ENCODE peak calls at places on chromosomes 4 and X, in nine cellular contexts. One of them, this sample, is unnamed.
A peak's percentile ranks its signal among the peaks of the same experiment; 100 is the strongest.

GRCh38 chrX:12115377-12115776 is 22.9 kb upstream of the FRMPD4 start:
- DNase-seq in naive thymus-derived CD8-positive, alpha-beta T cell: no peak
- DNase-seq in LHCN-M2: no peak
- DNase-seq in stimulated activated CD4-positive, alpha-beta T cell treated with anti-CD3 and anti-CD28 coated beads, Interleukin-2, amount 100 ng/mL, for 48 hours: no peak
- DNase-seq in RWPE1: no peak
- DNase-seq in PC-3: peak; percentile 34
- DNase-seq in left cardiac atrium: no peak
- DNase-seq in GM12864: no peak
- DNase-seq in AG10803: no peak
- DNase-seq in this sample: no peak

GRCh38 chr4:151730003-151730559 is 30.7 kb downstream of the GATB start:
- DNase-seq in PC-3: peak; percentile 7
- DNase-seq in stimulated activated CD4-positive, alpha-beta T cell treated with anti-CD3 and anti-CD28 coated beads, Interleukin-2, amount 100 ng/mL, for 48 hours: no peak
- DNase-seq in RWPE1: peak; percentile 67
- DNase-seq in left cardiac atrium: no peak
- DNase-seq in naive thymus-derived CD8-positive, alpha-beta T cell: no peak
- DNase-seq in GM12864: no peak
- DNase-seq in LHCN-M2: peak; percentile 35
- DNase-seq in AG10803: peak; percentile 10
- DNase-seq in this sample: no peak

GRCh38 chr4:150572704-150573504 is 9.0 kb upstream of the MAB21L2 start:
- DNase-seq in PC-3: no peak
- DNase-seq in GM12864: no peak
- DNase-seq in RWPE1: no peak
- DNase-seq in LHCN-M2: no peak
- DNase-seq in AG10803: no peak
- DNase-seq in naive thymus-derived CD8-positive, alpha-beta T cell: no peak
- DNase-seq in left cardiac atrium: no peak
- DNase-seq in stimulated activated CD4-positive, alpha-beta T cell treated with anti-CD3 and anti-CD28 coated beads, Interleukin-2, amount 100 ng/mL, for 48 hours: no peak
- DNase-seq in this sample: no peak

GRCh38 chrX:133980832-133981588 is 4.4 kb downstream of the GPC3 start:
- DNase-seq in GM12864: no peak
- DNase-seq in left cardiac atrium: no peak
- DNase-seq in stimulated activated CD4-positive, alpha-beta T cell treated with anti-CD3 and anti-CD28 coated beads, Interleukin-2, amount 100 ng/mL, for 48 hours: no peak
- DNase-seq in naive thymus-derived CD8-positive, alpha-beta T cell: no peak
- DNase-seq in AG10803: no peak
- DNase-seq in PC-3: no peak
- DNase-seq in LHCN-M2: no peak
- DNase-seq in RWPE1: no peak
- DNase-seq in this sample: no peak

GRCh38 chrX:103538728-103539127 is 19.4 kb upstream of the RAB40A start:
- DNase-seq in left cardiac atrium: no peak
- DNase-seq in RWPE1: peak; percentile 24
- DNase-seq in naive thymus-derived CD8-positive, alpha-beta T cell: no peak
- DNase-seq in PC-3: peak; percentile 62
- DNase-seq in LHCN-M2: peak; percentile 56
- DNase-seq in GM12864: no peak
- DNase-seq in AG10803: no peak
- DNase-seq in stimulated activated CD4-positive, alpha-beta T cell treated with anti-CD3 and anti-CD28 coated beads, Interleukin-2, amount 100 ng/mL, for 48 hours: no peak
- DNase-seq in this sample: no peak

GRCh38 chrX:19342331-19342906 is 1.3 kb upstream of the PDHA1 start:
- DNase-seq in stimulated activated CD4-positive, alpha-beta T cell treated with anti-CD3 and anti-CD28 coated beads, Interleukin-2, amount 100 ng/mL, for 48 hours: no peak
- DNase-seq in naive thymus-derived CD8-positive, alpha-beta T cell: no peak
- DNase-seq in PC-3: peak; percentile 7
- DNase-seq in RWPE1: no peak
- DNase-seq in AG10803: no peak
- DNase-seq in left cardiac atrium: no peak
- DNase-seq in LHCN-M2: peak; percentile 28
- DNase-seq in GM12864: no peak
- DNase-seq in this sample: no peak

GRCh38 chr4:175419120-175419774 is 392.8 kb downstream of the GPM6A start:
- DNase-seq in PC-3: peak; percentile 90
- DNase-seq in LHCN-M2: peak; percentile 94
- DNase-seq in naive thymus-derived CD8-positive, alpha-beta T cell: no peak
- DNase-seq in stimulated activated CD4-positive, alpha-beta T cell treated with anti-CD3 and anti-CD28 coated beads, Interleukin-2, amount 100 ng/mL, for 48 hours: no peak
- DNase-seq in left cardiac atrium: no peak
- DNase-seq in AG10803: peak; percentile 98
- DNase-seq in RWPE1: peak; percentile 46
- DNase-seq in GM12864: no peak
- DNase-seq in this sample: no peak

GRCh38 chr4:90152024-90152423 is 24.8 kb downstream of the CCSER1 start:
- DNase-seq in naive thymus-derived CD8-positive, alpha-beta T cell: no peak
- DNase-seq in LHCN-M2: no peak
- DNase-seq in GM12864: no peak
- DNase-seq in stimulated activated CD4-positive, alpha-beta T cell treated with anti-CD3 and anti-CD28 coated beads, Interleukin-2, amount 100 ng/mL, for 48 hours: no peak
- DNase-seq in PC-3: no peak
- DNase-seq in RWPE1: no peak
- DNase-seq in AG10803: no peak
- DNase-seq in left cardiac atrium: no peak
- DNase-seq in this sample: no peak

GRCh38 chrX:11187001-11187400 is 75.9 kb downstream of the HCCS start:
- DNase-seq in LHCN-M2: no peak
- DNase-seq in left cardiac atrium: no peak
- DNase-seq in naive thymus-derived CD8-positive, alpha-beta T cell: no peak
- DNase-seq in stimulated activated CD4-positive, alpha-beta T cell treated with anti-CD3 and anti-CD28 coated beads, Interleukin-2, amount 100 ng/mL, for 48 hours: no peak
- DNase-seq in PC-3: peak; percentile 6
- DNase-seq in GM12864: no peak
- DNase-seq in RWPE1: no peak
- DNase-seq in AG10803: no peak
- DNase-seq in this sample: no peak

This sample was measured in coronary artery.